ENCODE peak calls at places on chromosome 11, in seven cellular contexts. S, V, Y, B, O, X and C are unnamed samples.

GRCh38 chr11:68008381-68009337 is 1.5 kb upstream of the ALDH3B1 start:
- DNase-seq in S (no peak), V (no peak), Y (peak), B (no peak), O (peak), X (no peak), C (no peak)

GRCh38 chr11:126132319-126132718 is 69.7 kb upstream of the CDON start:
- DNase-seq in S (peak), V (no peak), Y (peak), B (no peak), O (peak), X (peak), C (no peak)

GRCh38 chr11:88103337-88104206 is 71.7 kb downstream of the RAB38 start:
- DNase-seq in S (peak), V (peak), Y (no peak), B (no peak), O (no peak), X (peak), C (no peak)

GRCh38 chr11:10222399-10222798 is 71.6 kb downstream of the SBF2 start:
- DNase-seq in S (no peak), V (no peak), Y (no peak), B (no peak), O (no peak), X (no peak), C (no peak)

GRCh38 chr11:125328181-125328580 is 163.6 kb downstream of the PKNOX2 start:
- DNase-seq in S (no peak), V (no peak), Y (no peak), B (no peak), O (no peak), X (no peak), C (no peak)

GRCh38 chr11:72333657-72334056 is 89.7 kb upstream of the PHOX2A start:
- DNase-seq in S (peak), V (peak), Y (no peak), B (peak), O (no peak), X (no peak), C (no peak)

GRCh38 chr11:106391771-106392412 is 314.4 kb downstream of the AASDHPPT start:
- DNase-seq in S (no peak), V (no peak), Y (no peak), B (no peak), O (no peak), X (no peak), C (no peak)

GRCh38 chr11:69001301-69002081 is 11.6 kb downstream of the MRGPRF start:
- DNase-seq in S (no peak), V (no peak), Y (no peak), B (no peak), O (no peak), X (no peak), C (no peak)

GRCh38 chr11:71114124-71114851 is 138.1 kb downstream of the SHANK2 start:
- DNase-seq in S (no peak), V (no peak), Y (no peak), B (peak), O (no peak), X (no peak), C (no peak)

GRCh38 chr11:3153291-3153861 is 11.7 kb downstream of the OSBPL5 start:
- DNase-seq in S (no peak), V (no peak), Y (no peak), B (peak), O (no peak), X (peak), C (no peak)

GRCh38 chr11:119892311-119892808 is 163.4 kb upstream of the NECTIN1 start:
- DNase-seq in S (no peak), V (no peak), Y (no peak), B (no peak), O (no peak), X (no peak), C (no peak)

GRCh38 chr11:86099727-86100320 is 30.9 kb upstream of the PICALM start:
- DNase-seq in S (no peak), V (no peak), Y (no peak), B (no peak), O (no peak), X (no peak), C (no peak)

GRCh38 chr11:18696638-18697225 is 1.8 kb upstream of the TMEM86A start:
- DNase-seq in S (no peak), V (no peak), Y (no peak), B (no peak), O (no peak), X (peak), C (no peak)

GRCh38 chr11:31711137-31711536 is 100.0 kb downstream of the PAX6 start:
- DNase-seq in S (no peak), V (no peak), Y (no peak), B (no peak), O (peak), X (no peak), C (no peak)

GRCh38 chr11:41983458-41983857 is 524.0 kb upstream of the LRRC4C start:
- DNase-seq in S (no peak), V (no peak), Y (no peak), B (no peak), O (no peak), X (no peak), C (no peak)

GRCh38 chr11:12631651-12632050 is 42.6 kb upstream of the TEAD1 start:
- DNase-seq in S (no peak), V (no peak), Y (no peak), B (no peak), O (no peak), X (no peak), C (no peak)

GRCh38 chr11:117426297-117426685 is 98.6 kb downstream of the CEP164 start:
- DNase-seq in S (peak), V (peak), Y (peak), B (peak), O (no peak), X (peak), C (peak)

GRCh38 chr11:61973603-61974162 is 6.2 kb upstream of the FTH1 start:
- DNase-seq in S (no peak), V (no peak), Y (no peak), B (no peak), O (no peak), X (no peak), C (no peak)

GRCh38 chr11:66115638-66116410 is 45.8 kb downstream of the PACS1 start:
- DNase-seq in S (no peak), V (no peak), Y (no peak), B (no peak), O (no peak), X (no peak), C (no peak)

GRCh38 chr11:91935120-91935519 is 289.5 kb upstream of the FAT3 start:
- DNase-seq in S (no peak), V (no peak), Y (no peak), B (no peak), O (no peak), X (no peak), C (no peak)

GRCh38 chr11:111745719-111746504 is 20.3 kb downstream of the PPP2R1B start:
- DNase-seq in S (no peak), V (no peak), Y (no peak), B (no peak), O (no peak), X (no peak), C (no peak)

GRCh38 chr11:17703951-17704350 is 15.4 kb upstream of the MYOD1 start:
- DNase-seq in S (peak), V (no peak), Y (no peak), B (no peak), O (no peak), X (peak), C (no peak)

GRCh38 chr11:66326261-66327111 is 9.6 kb upstream of the CD248 start:
- DNase-seq in S (no peak), V (no peak), Y (no peak), B (no peak), O (no peak), X (peak), C (no peak)

GRCh38 chr11:93100211-93100610 is 97.6 kb downstream of the SLC36A4 start:
- DNase-seq in S (no peak), V (no peak), Y (no peak), B (no peak), O (no peak), X (no peak), C (no peak)

GRCh38 chr11:66467034-66467659 is 442 bp downstream of the PELI3 start:
- DNase-seq in S (peak), V (peak), Y (peak), B (peak), O (no peak), X (no peak), C (no peak)

GRCh38 chr11:82527185-82527584 is 206.5 kb downstream of the FAM181B start:
- DNase-seq in S (no peak), V (no peak), Y (no peak), B (no peak), O (no peak), X (no peak), C (no peak)

GRCh38 chr11:109155291-109155690 is 266.7 kb upstream of the C11orf87 start:
- DNase-seq in S (no peak), V (no peak), Y (no peak), B (no peak), O (no peak), X (no peak), C (no peak)

GRCh38 chr11:19838994-19839768 is 126.5 kb downstream of the NAV2 start:
- DNase-seq in S (no peak), V (no peak), Y (no peak), B (no peak), O (no peak), X (no peak), C (no peak)